ENCODE peak calls at places on chromosomes 1 and 21, in ten cellular contexts. Q, M, A, Z, N, K, X, J, B and I are unnamed samples.

GRCh38 chr1:8061210-8061609 is 35.1 kb upstream of the ERRFI1 start:
- DNase-seq in Q (no peak), M (no peak), A (no peak), Z (no peak), N (peak; percentile 47), K (peak; percentile 53), X (peak; percentile 28), J (peak; percentile 93), B (no peak), I (no peak)

GRCh38 chr1:12095822-12096263 is 32.7 kb downstream of the TNFRSF8 start:
- DNase-seq in Q (peak; percentile 41), M (no peak), A (no peak), Z (no peak), N (no peak), K (no peak), X (no peak), J (peak; percentile 39), B (no peak), I (no peak)

GRCh38 chr21:32940079-32941014 is 85.4 kb upstream of the OLIG2 start:
- DNase-seq in Q (peak; percentile 60), M (no peak), A (peak; percentile 34), Z (peak; percentile 55), N (peak; percentile 13), K (peak; percentile 24), X (no peak), J (peak; percentile 69), B (peak; percentile 35), I (no peak)

GRCh38 chr1:201709564-201710295 is 119.2 kb upstream of the IPO9 start:
- DNase-seq in Q (peak; percentile 73), M (peak; percentile 79), A (peak; percentile 78), Z (peak; percentile 74), N (peak; percentile 74), K (peak; percentile 88), X (no peak), J (peak; percentile 74), B (peak; percentile 86), I (no peak)

GRCh38 chr1:194225781-194226180 is 1039.4 kb upstream of the B3GALT2 start:
- DNase-seq in Q (peak; percentile 86), M (no peak), A (no peak), Z (peak; percentile 2), N (no peak), K (no peak), X (no peak), J (no peak), B (no peak), I (no peak)

GRCh38 chr21:35831791-35832190 is 228.5 kb downstream of the SETD4 start:
- DNase-seq in Q (no peak), M (no peak), A (no peak), Z (no peak), N (no peak), K (no peak), X (no peak), J (no peak), B (no peak), I (no peak)

GRCh38 chr1:197400522-197400902 is 132.5 kb downstream of the CRB1 start:
- DNase-seq in Q (no peak), M (no peak), A (no peak), Z (no peak), N (no peak), K (no peak), X (no peak), J (no peak), B (no peak), I (no peak)

GRCh38 chr21:39281853-39282252 is 31.6 kb downstream of the BRWD1 start:
- DNase-seq in Q (no peak), M (no peak), A (no peak), Z (no peak), N (no peak), K (no peak), X (no peak), J (no peak), B (no peak), I (no peak)

GRCh38 chr1:207034998-207035397 is 2.4 kb upstream of the C1orf116 start:
- DNase-seq in Q (no peak), M (no peak), A (no peak), Z (no peak), N (no peak), K (no peak), X (no peak), J (no peak), B (no peak), I (no peak)

GRCh38 chr1:226268421-226269124 is 40.4 kb downstream of the LIN9 start:
- DNase-seq in Q (no peak), M (no peak), A (no peak), Z (no peak), N (no peak), K (no peak), X (no peak), J (no peak), B (no peak), I (no peak)

GRCh38 chr21:45448283-45448809 is 43.4 kb downstream of the COL18A1 start:
- DNase-seq in Q (no peak), M (no peak), A (no peak), Z (no peak), N (no peak), K (no peak), X (no peak), J (no peak), B (peak; percentile 5), I (no peak)

GRCh38 chr1:21896026-21896425 is 41.1 kb downstream of the HSPG2 start:
- DNase-seq in Q (no peak), M (no peak), A (no peak), Z (no peak), N (no peak), K (no peak), X (no peak), J (no peak), B (no peak), I (no peak)

GRCh38 chr1:41169066-41169798 is 72.9 kb downstream of the SCMH1 start:
- DNase-seq in Q (no peak), M (no peak), A (no peak), Z (no peak), N (no peak), K (no peak), X (no peak), J (peak; percentile 20), B (no peak), I (no peak)

GRCh38 chr1:117928881-117929339 is 511 bp downstream of the GDAP2 start:
- DNase-seq in Q (peak; percentile 57), M (peak; percentile 57), A (peak; percentile 58), Z (peak; percentile 31), N (peak; percentile 20), K (peak; percentile 50), X (peak; percentile 20), J (peak; percentile 64), B (peak; percentile 69), I (no peak)

GRCh38 chr21:26773058-26773457 is 72.2 kb downstream of the ADAMTS1 start:
- DNase-seq in Q (no peak), M (no peak), A (no peak), Z (no peak), N (no peak), K (no peak), X (no peak), J (no peak), B (no peak), I (no peak)

GRCh38 chr21:26766826-26767325 is 78.3 kb downstream of the ADAMTS1 start:
- DNase-seq in Q (no peak), M (no peak), A (no peak), Z (no peak), N (no peak), K (no peak), X (no peak), J (no peak), B (no peak), I (no peak)

DNA sequence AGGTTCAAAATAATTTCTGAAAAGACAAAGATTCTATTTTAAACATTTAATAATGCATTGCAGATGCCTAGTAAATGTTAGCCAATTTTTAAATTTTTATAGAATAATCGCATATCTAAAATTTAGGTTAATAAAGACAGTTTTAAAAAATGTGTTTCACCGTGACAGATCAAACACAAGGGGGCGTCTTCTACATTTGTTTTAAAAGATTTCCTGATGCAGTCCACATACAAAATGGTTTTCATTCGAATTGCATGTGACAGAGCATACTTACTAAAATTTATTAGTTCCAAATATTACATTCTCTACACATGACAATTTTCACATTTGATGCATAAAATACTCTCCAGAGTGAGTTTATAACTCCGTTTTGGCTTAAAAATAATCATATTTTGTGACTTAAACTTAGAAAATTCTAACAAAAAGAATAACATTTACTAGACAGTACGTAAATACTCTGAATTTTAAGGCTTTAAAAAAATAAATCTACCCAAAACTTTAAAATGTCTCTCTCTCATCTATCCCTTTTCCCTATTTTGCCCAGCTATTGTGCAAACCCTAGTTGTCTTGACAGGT is 75.5 kb downstream of the ADAMTS1 start:
- DNase-seq in Q (no peak), M (no peak), A (peak; percentile 6), Z (no peak), N (peak; percentile 39), K (peak; percentile 14), X (no peak), J (peak; percentile 77), B (no peak), I (no peak)
- TF ChIP-seq CTCF in Q (peak; percentile 70), M (peak; percentile 67), A (peak; percentile 78), Z (no peak), N (peak; percentile 61), K (no peak), X (peak; percentile 70), J (peak; percentile 54), B (peak; percentile 71), I (peak; percentile 82)

DNA sequence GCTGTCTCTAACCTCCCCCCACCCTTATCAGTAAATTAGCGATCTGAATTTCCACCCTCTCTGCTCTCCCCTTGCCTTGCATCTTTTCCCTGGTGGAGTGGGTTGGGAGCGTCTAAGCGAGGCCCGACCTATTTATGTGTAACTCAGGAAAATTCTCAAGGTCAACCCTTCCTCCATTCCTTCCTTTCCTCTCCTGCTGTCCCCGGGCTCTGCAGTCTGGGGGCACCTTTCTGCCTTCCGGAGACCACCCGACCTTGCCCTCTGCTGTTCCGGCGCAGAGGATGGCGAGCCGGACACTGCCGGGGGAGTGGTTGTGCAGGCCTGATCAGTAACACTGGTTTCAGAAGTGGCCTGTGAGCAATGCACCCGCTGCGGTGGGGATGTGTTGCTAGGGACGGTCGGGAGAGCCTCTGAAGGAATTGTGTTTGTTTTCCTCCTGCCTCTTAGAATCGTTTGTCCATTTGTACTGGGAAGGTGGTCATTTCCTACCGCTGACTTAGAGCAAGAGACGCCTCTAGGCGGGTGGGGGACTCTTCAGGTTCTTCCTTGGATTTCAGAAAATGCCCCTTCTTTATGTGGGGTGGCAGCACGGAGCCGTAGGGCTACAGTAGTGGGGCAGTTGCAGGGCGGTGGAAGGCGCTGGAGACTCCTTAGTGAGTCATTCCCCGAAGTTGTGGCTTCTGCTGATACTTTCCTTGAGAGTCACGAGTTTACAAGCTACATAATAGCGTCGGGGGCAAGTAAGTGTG is 543 bp downstream of the MGST3 start:
- DNase-seq in Q (peak; percentile 35), M (peak; percentile 59), A (peak; percentile 40), Z (peak; percentile 32), N (peak; percentile 54), K (peak; percentile 73), X (peak; percentile 31), J (peak; percentile 85), B (peak; percentile 65), I (peak; percentile 75)
- TF ChIP-seq CTCF in Q (peak; percentile 43), M (no peak), A (no peak), Z (no peak), N (no peak), K (no peak), X (no peak), J (peak; percentile 24), B (no peak), I (peak; percentile 24)

GRCh38 chr1:51875836-51876235 is 2.7 kb downstream of the NRDC start:
- DNase-seq in Q (no peak), M (no peak), A (no peak), Z (no peak), N (no peak), K (no peak), X (no peak), J (no peak), B (no peak), I (no peak)
- TF ChIP-seq CTCF in Q (no peak), M (no peak), A (no peak), Z (no peak), N (no peak), K (no peak), X (no peak), J (no peak), B (no peak), I (no peak)

GRCh38 chr1:185998391-185998790 is 264.2 kb downstream of the HMCN1 start:
- DNase-seq in Q (no peak), M (peak; percentile 12), A (peak; percentile 6), Z (no peak), N (no peak), K (peak; percentile 11), X (no peak), J (no peak), B (peak; percentile 21), I (no peak)
- TF ChIP-seq CTCF in Q (no peak), M (no peak), A (no peak), Z (no peak), N (no peak), K (no peak), X (no peak), J (no peak), B (no peak), I (no peak)